ENCODE peak calls at places on chromosomes 3 and 15, in seven cellular contexts. N is sigmoid colon, V is brain microvascular endothelial cell, L is lower leg skin, E is OCI-LY7, T is cardiac muscle cell, W is body of pancreas. Q is an unnamed sample.

GRCh38 chr3:146679191-146679590 is 74.0 kb upstream of the PLSCR5 start:
- DNase-seq in W (no peak), T (no peak), L (no peak), N (no peak), E (no peak), V (no peak), Q (no peak)

GRCh38 chr15:51909591-51909990 is 62.0 kb downstream of the LEO1 start:
- DNase-seq in T (no peak), L (no peak), N (no peak), V (no peak), E (no peak), W (no peak), Q (no peak)

GRCh38 chr3:87318609-87319008 is 42.2 kb upstream of the POU1F1 start:
- DNase-seq in T (no peak), L (no peak), W (no peak), N (no peak), V (no peak), E (no peak), Q (no peak)

GRCh38 chr3:197554196-197554561 is 1.6 kb downstream of the BDH1 start:
- DNase-seq in W (no peak), T (no peak), L (no peak), N (no peak), V (no peak), E (peak; percentile 25), Q (no peak)

GRCh38 chr3:180466401-180467005 is 135.5 kb upstream of the TTC14 start:
- DNase-seq in T (no peak), V (no peak), W (no peak), E (no peak), N (no peak), L (no peak), Q (no peak)

GRCh38 chr3:44932986-44933944 is 42.7 kb downstream of the ZDHHC3 start:
- DNase-seq in T (no peak), E (no peak), V (no peak), N (no peak), L (no peak), W (no peak), Q (no peak)

GRCh38 chr3:194485876-194486539 is 794 bp downstream of the ATP13A3 start:
- DNase-seq in L (peak; percentile 90), V (no peak), W (peak; percentile 43), N (peak; percentile 78), E (peak; percentile 44), T (peak; percentile 24), Q (no peak)

GRCh38 chr3:105866656-105867653 is 1.9 kb downstream of the CBLB start:
- DNase-seq in N (peak; percentile 67), T (no peak), E (peak; percentile 35), W (no peak), V (peak; percentile 53), L (no peak), Q (peak; percentile 62)

GRCh38 chr3:113211370-113212154 is at the start of gene BOC:
- DNase-seq in L (peak; percentile 88), V (no peak), E (no peak), N (peak; percentile 77), T (peak; percentile 65), W (peak; percentile 54), Q (peak; percentile 74)

GRCh38 chr3:124928333-124929202 is 6.0 kb downstream of the MUC13 start:
- DNase-seq in L (no peak), W (peak; percentile 76), V (peak; percentile 72), E (peak; percentile 60), N (peak; percentile 77), T (peak; percentile 67), Q (peak; percentile 72)

GRCh38 chr3:190382082-190382481 is 5.9 kb upstream of the CLDN16 start:
- DNase-seq in V (no peak), T (no peak), W (no peak), L (no peak), E (no peak), N (no peak), Q (peak; percentile 74)

GRCh38 chr15:92832992-92833438 is 67.1 kb upstream of the CHD2 start:
- DNase-seq in N (no peak), W (no peak), E (peak; percentile 65), L (no peak), T (no peak), V (no peak), Q (peak; percentile 10)

GRCh38 chr3:147407495-147408179 is 1.3 kb upstream of the ZIC4 start:
- DNase-seq in N (no peak), W (no peak), L (no peak), V (no peak), E (no peak), T (no peak), Q (peak; percentile 67)

GRCh38 chr3:27656790-27657189 is 65.3 kb downstream of the EOMES start:
- DNase-seq in W (no peak), T (no peak), L (no peak), V (no peak), N (no peak), E (no peak), Q (no peak)

DNA sequence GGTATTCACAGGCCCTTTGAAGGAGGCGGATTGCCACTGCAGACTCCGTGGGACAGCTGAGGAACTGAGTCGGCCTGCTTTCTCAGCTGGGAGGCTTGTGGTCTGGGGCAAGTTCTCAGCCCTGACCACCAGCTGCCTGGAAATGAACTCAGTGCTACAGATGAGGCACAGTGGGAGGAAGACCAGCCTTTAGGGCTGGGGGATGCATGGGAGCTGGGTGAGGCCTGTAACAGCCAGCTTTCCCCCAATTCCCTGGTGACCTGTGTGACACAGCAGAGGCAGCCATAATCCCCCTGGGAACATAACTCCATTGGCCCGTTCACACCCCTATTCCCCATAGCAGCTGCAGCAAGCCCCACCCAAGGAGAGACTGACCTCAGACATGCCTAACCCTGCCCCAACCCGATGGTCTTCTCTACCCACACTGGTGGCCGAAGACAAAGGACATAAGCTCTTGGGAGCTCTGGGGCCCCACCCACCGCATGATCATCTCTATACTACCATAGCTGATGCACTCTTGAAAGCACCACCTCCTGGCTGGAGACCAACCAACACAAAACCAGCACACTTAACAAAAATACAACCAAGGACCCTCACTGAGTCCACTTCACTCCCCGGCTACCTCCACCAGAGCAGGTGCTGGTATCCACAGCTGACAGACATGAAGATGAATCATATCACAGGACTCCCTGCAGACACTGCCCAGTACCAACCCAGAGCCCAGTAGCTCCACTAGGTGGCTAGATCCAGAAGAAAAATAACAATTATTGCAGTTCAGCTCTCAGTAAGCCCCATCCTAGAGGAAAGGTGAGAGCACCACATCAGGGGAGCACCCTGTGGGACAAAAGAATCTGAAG is 24.9 kb downstream of the ZMAT3 start:
- DNase-seq in N (no peak), L (no peak), V (peak; percentile 64), W (no peak), T (no peak), E (peak; percentile 4), Q (peak; percentile 58)
- H3K4me3 ChIP-seq in N (no peak overlapping the region), L (no peak overlapping the region), V (no peak overlapping the region), W (no peak overlapping the region), T (no peak overlapping the region), E (no peak overlapping the region), Q (no peak overlapping the region)

GRCh38 chr3:53200501-53201189 is 39.6 kb downstream of the PRKCD start:
- DNase-seq in V (no peak), W (no peak), L (no peak), E (no peak), N (no peak), T (no peak), Q (no peak)

GRCh38 chr3:53196575-53197407 is 35.8 kb downstream of the PRKCD start:
- DNase-seq in V (peak; percentile 82), E (peak; percentile 93), L (no peak), N (no peak), W (no peak), T (peak; percentile 22), Q (peak; percentile 66)

GRCh38 chr3:53198996-53199395 is 38.0 kb downstream of the PRKCD start:
- DNase-seq in W (no peak), L (no peak), T (no peak), E (no peak), N (no peak), V (no peak), Q (no peak)

GRCh38 chr3:53199834-53200233 is 38.8 kb downstream of the PRKCD start:
- DNase-seq in L (no peak), W (no peak), V (no peak), N (no peak), T (no peak), E (no peak), Q (no peak)

DNA sequence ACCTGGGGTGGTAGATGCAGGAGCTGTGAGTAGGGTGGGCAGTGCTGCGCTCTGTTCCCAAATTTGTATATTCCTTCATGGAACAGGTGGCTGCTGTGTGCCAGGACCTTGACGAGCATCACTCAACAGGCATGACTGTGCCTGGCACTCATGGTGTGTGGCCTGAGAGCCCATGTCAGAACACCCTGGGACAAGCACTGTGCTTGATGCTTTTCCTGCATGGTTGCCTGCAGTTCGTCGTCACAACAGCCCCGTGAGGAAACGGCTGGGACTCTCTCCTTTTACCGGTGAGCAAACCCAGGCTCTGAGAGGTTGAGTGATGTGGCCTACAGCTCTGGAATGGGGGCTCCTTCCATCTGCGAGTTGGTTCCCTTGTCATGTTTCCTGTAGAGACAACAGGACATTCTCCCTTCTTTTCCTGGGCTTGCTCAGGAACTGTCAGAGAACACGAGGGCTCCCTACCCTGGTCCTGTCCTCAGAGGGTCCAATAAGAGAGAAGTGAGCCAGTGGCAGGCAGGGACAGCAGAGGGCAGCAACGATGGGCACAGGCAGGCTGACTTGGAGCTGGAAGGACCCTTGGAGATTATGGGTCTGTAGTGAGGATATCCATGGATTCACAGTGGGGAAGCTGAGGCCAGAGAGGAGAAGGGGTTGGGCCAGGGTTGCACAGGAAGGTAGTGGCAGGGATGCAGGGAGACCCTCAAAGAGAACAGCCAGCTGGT is 37.4 kb downstream of the PRKCD start:
- DNase-seq in V (no peak), N (no peak), L (no peak), W (no peak), E (peak; percentile 48), T (peak; percentile 26), Q (no peak)
- TF ChIP-seq CTCF in V (peak; percentile 40), N (no peak), L (no peak), W (no peak), E (no peak), T (peak; percentile 15), Q (peak; percentile 32)

DNA sequence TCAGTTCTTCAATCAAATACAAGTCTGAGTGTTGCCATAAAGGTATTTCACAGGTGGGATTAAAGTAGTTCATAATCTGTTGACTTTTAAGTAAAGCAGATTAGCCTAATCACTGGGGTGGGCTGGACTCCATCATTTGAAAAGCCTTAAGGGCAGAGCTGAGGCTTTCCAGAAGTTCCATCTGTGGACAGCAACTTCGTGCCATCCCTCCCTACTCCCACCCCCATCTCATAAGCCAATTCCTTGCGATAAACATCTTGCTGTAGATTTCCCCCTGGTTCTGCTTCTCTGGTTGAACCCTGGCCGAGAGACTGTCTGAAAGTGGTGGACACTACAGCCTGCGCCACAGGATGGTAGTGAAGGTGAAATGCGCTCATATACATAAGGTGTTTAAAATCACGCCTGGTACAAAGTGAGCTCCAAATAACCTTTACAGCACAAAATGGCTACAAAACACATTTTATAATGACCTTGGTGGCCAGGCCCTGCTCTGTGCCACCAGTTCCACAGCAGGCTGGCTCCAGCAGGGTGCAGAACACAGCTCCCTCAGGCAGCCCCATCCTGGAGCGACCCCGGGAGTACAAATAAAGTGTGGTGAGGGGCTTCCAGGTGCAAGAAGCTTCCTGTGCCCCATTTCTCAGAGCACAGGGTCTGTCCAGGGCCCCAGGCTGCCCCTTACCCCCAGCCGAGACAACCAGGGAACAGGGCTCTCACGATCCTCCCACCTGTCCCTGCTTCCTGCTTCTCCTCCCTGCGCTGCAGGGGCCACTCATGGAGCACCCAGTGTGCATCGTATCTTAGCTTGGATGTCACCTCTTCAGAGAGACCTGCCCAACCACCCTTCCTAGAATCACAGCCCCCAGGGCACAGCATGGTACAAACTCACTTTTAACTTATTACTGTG is 25.8 kb upstream of the GATA2 start:
- DNase-seq in V (no peak), L (peak; percentile 77), E (no peak), N (no peak), W (no peak), T (no peak), Q (no peak)
- H3K4me3 ChIP-seq in V (no peak overlapping the region), L (no peak overlapping the region), E (no peak overlapping the region), N (no peak overlapping the region), W (no peak overlapping the region), T (no peak overlapping the region), Q (no peak overlapping the region)

GRCh38 chr3:78201066-78201465 is 1161.2 kb downstream of the ROBO2 start:
- DNase-seq in E (no peak), L (no peak), T (no peak), V (no peak), W (no peak), N (no peak), Q (peak; percentile 3)

GRCh38 chr3:78204977-78205376 is 1165.1 kb downstream of the ROBO2 start:
- DNase-seq in N (no peak), L (no peak), T (peak; percentile 57), V (peak; percentile 82), W (no peak), E (no peak), Q (peak; percentile 81)
- TF ChIP-seq CTCF in N (no peak), L (no peak), T (no peak), V (peak; percentile 48), W (no peak), E (no peak), Q (peak; percentile 17)

Q was measured in astrocyte of the spinal cord.